ENCODE peak calls at places on chromosomes 11 and 22, in eight cellular contexts. One of them, this sample, is unnamed.

GRCh38 chr11:103700605-103701004 is 335.8 kb upstream of the DDI1 start:
- ATAC-seq in upper lobe of left lung: peak
- ATAC-seq in HCT116: no peak
- ATAC-seq in GM12878: no peak
- ATAC-seq in GM23338: no peak
- ATAC-seq in K562: no peak
- ATAC-seq in Panc1: no peak
- ATAC-seq in HepG2: no peak
- ATAC-seq in this sample: peak

GRCh38 chr22:22993184-22993583 is 77.1 kb upstream of the GNAZ start:
- ATAC-seq in HepG2: no peak
- ATAC-seq in K562: peak
- ATAC-seq in Panc1: no peak
- ATAC-seq in GM12878: no peak
- ATAC-seq in HCT116: no peak
- ATAC-seq in GM23338: no peak
- ATAC-seq in upper lobe of left lung: no peak
- ATAC-seq in this sample: no peak

GRCh38 chr11:44944853-44945235 is 5.8 kb downstream of the TP53I11 start:
- ATAC-seq in HepG2: no peak
- ATAC-seq in upper lobe of left lung: no peak
- ATAC-seq in K562: no peak
- ATAC-seq in GM23338: peak
- ATAC-seq in GM12878: no peak
- ATAC-seq in HCT116: no peak
- ATAC-seq in Panc1: no peak
- ATAC-seq in this sample: no peak

GRCh38 chr11:126477526-126478275 is 122.2 kb downstream of the ST3GAL4 start:
- ATAC-seq in Panc1: no peak
- ATAC-seq in K562: no peak
- ATAC-seq in upper lobe of left lung: no peak
- ATAC-seq in HCT116: no peak
- ATAC-seq in HepG2: no peak
- ATAC-seq in GM12878: peak
- ATAC-seq in GM23338: no peak
- ATAC-seq in this sample: no peak

GRCh38 chr11:104625246-104625645 is 273.0 kb downstream of the CASP12 start:
- ATAC-seq in HepG2: no peak
- ATAC-seq in GM12878: no peak
- ATAC-seq in HCT116: no peak
- ATAC-seq in upper lobe of left lung: no peak
- ATAC-seq in GM23338: no peak
- ATAC-seq in K562: no peak
- ATAC-seq in Panc1: no peak
- ATAC-seq in this sample: no peak

GRCh38 chr22:41768420-41768819 is 32.1 kb upstream of the CCDC134 start:
- ATAC-seq in HepG2: no peak
- ATAC-seq in upper lobe of left lung: peak
- ATAC-seq in K562: no peak
- ATAC-seq in GM12878: peak
- ATAC-seq in GM23338: no peak
- ATAC-seq in HCT116: no peak
- ATAC-seq in Panc1: no peak
- ATAC-seq in this sample: no peak

GRCh38 chr22:40422558-40423245 is 52.3 kb downstream of the SGSM3 start:
- ATAC-seq in GM23338: no peak
- ATAC-seq in HepG2: no peak
- ATAC-seq in Panc1: no peak
- ATAC-seq in HCT116: no peak
- ATAC-seq in upper lobe of left lung: peak
- ATAC-seq in GM12878: no peak
- ATAC-seq in K562: no peak
- ATAC-seq in this sample: no peak

GRCh38 chr11:65560555-65561418 is 2.6 kb upstream of the LTBP3 start:
- ATAC-seq in K562: no peak
- ATAC-seq in HepG2: peak
- ATAC-seq in upper lobe of left lung: peak
- ATAC-seq in GM12878: no peak
- ATAC-seq in Panc1: peak
- ATAC-seq in GM23338: peak
- ATAC-seq in HCT116: peak
- ATAC-seq in this sample: peak

DNA sequence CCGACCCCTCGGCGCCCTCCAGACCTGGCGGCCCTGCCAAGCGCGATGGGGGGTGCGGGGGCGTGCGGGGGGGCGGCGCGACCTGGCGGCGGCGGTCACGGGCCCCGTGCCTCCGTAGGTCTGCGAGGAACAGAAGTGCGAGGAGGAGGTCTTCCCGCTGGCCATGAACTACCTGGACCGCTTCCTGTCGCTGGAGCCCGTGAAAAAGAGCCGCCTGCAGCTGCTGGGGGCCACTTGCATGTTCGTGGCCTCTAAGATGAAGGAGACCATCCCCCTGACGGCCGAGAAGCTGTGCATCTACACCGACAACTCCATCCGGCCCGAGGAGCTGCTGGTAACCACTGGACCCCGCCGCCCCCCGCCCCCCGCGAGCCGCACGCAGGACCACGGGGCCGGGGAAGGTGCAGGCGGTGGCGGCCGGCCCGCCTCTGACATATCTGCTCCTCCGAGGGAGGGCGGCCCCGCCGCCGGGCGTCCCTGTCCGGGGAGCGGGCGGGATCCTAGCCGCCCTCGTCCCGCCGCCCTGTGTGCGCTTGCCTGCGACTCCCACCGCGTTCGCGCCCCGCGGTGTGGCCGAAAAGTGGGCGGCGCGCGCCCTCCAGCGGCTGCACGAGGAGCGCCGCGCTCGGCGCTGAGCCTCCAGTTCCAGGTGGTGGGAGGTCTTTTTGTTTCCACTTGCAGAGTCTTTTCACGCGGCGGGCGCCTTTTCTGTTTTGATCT is 2.1 kb downstream of the CCND1 start:
- ATAC-seq in upper lobe of left lung: peak
- ATAC-seq in HCT116: peak
- ATAC-seq in GM12878: peak
- ATAC-seq in K562: peak
- ATAC-seq in HepG2: peak
- ATAC-seq in Panc1: peak
- ATAC-seq in GM23338: peak
- ATAC-seq in this sample: peak
- TF ChIP-seq POLR2AphosphoS5 in upper lobe of left lung: peak
- TF ChIP-seq POLR2AphosphoS5 in HCT116: peak
- TF ChIP-seq POLR2AphosphoS5 in GM12878: no peak
- TF ChIP-seq POLR2AphosphoS5 in K562: no peak
- TF ChIP-seq POLR2AphosphoS5 in HepG2: no peak
- TF ChIP-seq POLR2AphosphoS5 in Panc1: peak
- TF ChIP-seq POLR2AphosphoS5 in GM23338: no peak
- TF ChIP-seq POLR2AphosphoS5 in this sample: peak

GRCh38 chr11:85187992-85188391 is 439.2 kb downstream of the DLG2 start:
- ATAC-seq in Panc1: no peak
- ATAC-seq in GM23338: no peak
- ATAC-seq in HepG2: peak
- ATAC-seq in K562: no peak
- ATAC-seq in GM12878: no peak
- ATAC-seq in upper lobe of left lung: no peak
- ATAC-seq in HCT116: no peak
- ATAC-seq in this sample: no peak

GRCh38 chr11:85180528-85180927 is 446.6 kb downstream of the DLG2 start:
- ATAC-seq in GM23338: no peak
- ATAC-seq in K562: no peak
- ATAC-seq in GM12878: no peak
- ATAC-seq in upper lobe of left lung: no peak
- ATAC-seq in Panc1: no peak
- ATAC-seq in HepG2: no peak
- ATAC-seq in HCT116: no peak
- ATAC-seq in this sample: no peak

GRCh38 chr11:85182437-85183109 is 444.6 kb downstream of the DLG2 start:
- ATAC-seq in Panc1: peak
- ATAC-seq in K562: no peak
- ATAC-seq in HCT116: peak
- ATAC-seq in upper lobe of left lung: no peak
- ATAC-seq in GM12878: peak
- ATAC-seq in GM23338: peak
- ATAC-seq in HepG2: peak
- ATAC-seq in this sample: no peak
- TF ChIP-seq CTCF in Panc1: peak
- TF ChIP-seq CTCF in K562: no peak
- TF ChIP-seq CTCF in HCT116: no peak
- TF ChIP-seq CTCF in upper lobe of left lung: no peak
- TF ChIP-seq CTCF in GM12878: peak
- TF ChIP-seq CTCF in GM23338: peak
- TF ChIP-seq CTCF in HepG2: no peak
- TF ChIP-seq CTCF in this sample: no peak

GRCh38 chr11:29296680-29297079 is 720.1 kb downstream of the KCNA4 start:
- ATAC-seq in K562: no peak
- ATAC-seq in GM12878: no peak
- ATAC-seq in GM23338: no peak
- ATAC-seq in upper lobe of left lung: no peak
- ATAC-seq in HCT116: no peak
- ATAC-seq in Panc1: no peak
- ATAC-seq in HepG2: no peak
- ATAC-seq in this sample: no peak

GRCh38 chr11:29293825-29294224 is 723.0 kb downstream of the KCNA4 start:
- ATAC-seq in Panc1: no peak
- ATAC-seq in GM23338: no peak
- ATAC-seq in HepG2: no peak
- ATAC-seq in HCT116: peak
- ATAC-seq in K562: no peak
- ATAC-seq in upper lobe of left lung: no peak
- ATAC-seq in GM12878: peak
- ATAC-seq in this sample: no peak
- H3K4me3 ChIP-seq in Panc1: no peak
- H3K4me3 ChIP-seq in GM23338: no peak
- H3K4me3 ChIP-seq in HepG2: no peak
- H3K4me3 ChIP-seq in HCT116: peak
- H3K4me3 ChIP-seq in K562: no peak
- H3K4me3 ChIP-seq in upper lobe of left lung: no peak
- H3K4me3 ChIP-seq in GM12878: no peak
- H3K4me3 ChIP-seq in this sample: no peak

DNA sequence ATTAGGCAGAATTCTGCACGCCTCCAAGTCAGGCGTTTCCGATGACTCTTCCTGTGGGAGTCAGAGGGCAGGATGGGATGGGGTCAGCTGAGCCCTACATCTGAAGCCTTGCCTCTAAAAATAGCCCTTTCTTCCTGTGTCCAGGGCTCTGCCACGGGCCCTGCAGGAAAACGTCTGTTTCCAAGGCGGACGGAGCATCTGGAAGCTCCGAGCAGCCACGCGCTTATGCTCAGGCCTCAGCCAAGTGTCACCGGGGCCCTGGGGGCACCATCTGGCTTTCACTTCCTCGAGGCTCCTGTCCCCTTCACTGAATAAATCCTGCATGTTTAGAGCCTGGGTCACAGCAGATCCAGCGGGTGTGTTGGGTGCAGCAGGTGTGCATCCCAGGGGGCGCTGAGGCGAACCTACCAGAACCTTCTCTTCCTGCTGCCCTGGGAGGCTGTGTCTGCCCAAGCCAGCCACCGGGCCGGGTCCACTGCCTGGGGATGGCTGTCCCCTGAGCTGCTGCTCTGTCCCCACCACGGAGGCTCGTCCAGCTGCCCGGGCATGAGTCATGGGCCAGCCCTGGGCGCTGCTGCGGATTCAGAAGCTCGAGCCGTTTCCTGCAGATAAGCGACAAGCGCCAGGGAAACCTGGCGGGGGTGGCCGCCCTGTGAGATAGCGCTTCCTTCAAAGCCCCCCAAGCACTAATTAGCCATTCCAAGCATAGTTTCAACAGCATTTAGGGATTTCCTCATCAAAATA is 32.0 kb upstream of the LINC01488 start:
- ATAC-seq in GM23338: no peak
- ATAC-seq in GM12878: no peak
- ATAC-seq in upper lobe of left lung: peak
- ATAC-seq in Panc1: peak
- ATAC-seq in HCT116: no peak
- ATAC-seq in K562: peak
- ATAC-seq in HepG2: peak
- ATAC-seq in this sample: peak
- TF ChIP-seq POLR2AphosphoS5 in GM23338: no peak
- TF ChIP-seq POLR2AphosphoS5 in GM12878: no peak
- TF ChIP-seq POLR2AphosphoS5 in upper lobe of left lung: peak
- TF ChIP-seq POLR2AphosphoS5 in Panc1: no peak
- TF ChIP-seq POLR2AphosphoS5 in HCT116: no peak
- TF ChIP-seq POLR2AphosphoS5 in K562: peak
- TF ChIP-seq POLR2AphosphoS5 in HepG2: no peak
- TF ChIP-seq POLR2AphosphoS5 in this sample: peak

DNA sequence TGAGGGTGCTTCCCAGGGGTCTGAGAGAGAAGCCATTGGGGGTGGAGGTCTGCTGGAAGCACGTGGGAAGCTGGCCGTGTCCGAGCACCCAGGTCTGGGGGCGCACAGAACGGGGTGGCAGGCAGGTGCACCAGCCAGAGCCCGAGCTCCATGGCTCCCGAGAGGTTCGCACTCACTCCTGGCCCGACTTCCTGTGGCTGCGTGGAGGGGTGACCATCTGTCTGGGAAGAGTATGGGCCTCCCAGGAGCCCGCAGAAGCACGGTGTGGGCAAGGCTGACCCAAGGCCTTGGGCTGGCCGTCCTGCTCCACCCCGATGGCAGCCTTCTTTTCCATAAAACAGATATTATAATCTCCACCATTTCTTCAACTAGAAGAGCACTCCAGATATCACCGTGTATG is 256.0 kb upstream of the B3GAT1 start:
- ATAC-seq in HCT116: no peak
- ATAC-seq in GM23338: no peak
- ATAC-seq in GM12878: no peak
- ATAC-seq in HepG2: no peak
- ATAC-seq in upper lobe of left lung: no peak
- ATAC-seq in K562: no peak
- ATAC-seq in Panc1: no peak
- ATAC-seq in this sample: no peak
- TF ChIP-seq CTCF in HCT116: no peak
- TF ChIP-seq CTCF in GM23338: no peak
- TF ChIP-seq CTCF in GM12878: no peak
- TF ChIP-seq CTCF in HepG2: no peak
- TF ChIP-seq CTCF in upper lobe of left lung: no peak
- TF ChIP-seq CTCF in K562: no peak
- TF ChIP-seq CTCF in Panc1: no peak
- TF ChIP-seq CTCF in this sample: no peak

GRCh38 chr22:28034145-28034759 is 115.2 kb upstream of the PITPNB start:
- ATAC-seq in GM12878: no peak
- ATAC-seq in HCT116: no peak
- ATAC-seq in HepG2: no peak
- ATAC-seq in upper lobe of left lung: no peak
- ATAC-seq in Panc1: no peak
- ATAC-seq in K562: no peak
- ATAC-seq in GM23338: no peak
- ATAC-seq in this sample: no peak
- H3K4me3 ChIP-seq in GM12878: no peak
- H3K4me3 ChIP-seq in HCT116: no peak
- H3K4me3 ChIP-seq in HepG2: no peak
- H3K4me3 ChIP-seq in upper lobe of left lung: no peak
- H3K4me3 ChIP-seq in Panc1: no peak
- H3K4me3 ChIP-seq in K562: no peak
- H3K4me3 ChIP-seq in GM23338: no peak
- H3K4me3 ChIP-seq in this sample: no peak

GRCh38 chr11:32081901-32082300 is 9.0 kb upstream of the RCN1 start:
- ATAC-seq in Panc1: no peak
- ATAC-seq in HCT116: no peak
- ATAC-seq in GM23338: no peak
- ATAC-seq in HepG2: no peak
- ATAC-seq in K562: no peak
- ATAC-seq in GM12878: no peak
- ATAC-seq in upper lobe of left lung: no peak
- ATAC-seq in this sample: no peak
- TF ChIP-seq POLR2AphosphoS5 in Panc1: no peak
- TF ChIP-seq POLR2AphosphoS5 in HCT116: no peak
- TF ChIP-seq POLR2AphosphoS5 in GM23338: no peak
- TF ChIP-seq POLR2AphosphoS5 in HepG2: no peak
- TF ChIP-seq POLR2AphosphoS5 in K562: no peak
- TF ChIP-seq POLR2AphosphoS5 in GM12878: no peak
- TF ChIP-seq POLR2AphosphoS5 in upper lobe of left lung: no peak
- TF ChIP-seq POLR2AphosphoS5 in this sample: no peak

This sample was measured in gastroesophageal sphincter.